ENCODE peak calls at places on chromosomes 1 and 21, in four cellular contexts. One of them, this sample, is unnamed. For H3K27me3, the result is how much of the 10 kb centered on the place peaks cover.

GRCh38 chr1:116408193-116408592 is 35.1 kb downstream of the ATP1A1 start:
- DNase-seq in hepatocyte: no peak
- DNase-seq in mammary epithelial cell: no peak
- DNase-seq in aorta: no peak
- DNase-seq in this sample: no peak

GRCh38 chr1:108590436-108590835 is 30.5 kb downstream of the EEIG2 start:
- DNase-seq in aorta: peak
- DNase-seq in hepatocyte: no peak
- DNase-seq in mammary epithelial cell: no peak
- DNase-seq in this sample: no peak

GRCh38 chr1:15455522-15455921 is 1.0 kb upstream of the CELA2A start:
- DNase-seq in hepatocyte: no peak
- DNase-seq in aorta: no peak
- DNase-seq in mammary epithelial cell: no peak
- DNase-seq in this sample: no peak

GRCh38 chr21:26115899-26116298 is 54.7 kb downstream of the APP start:
- DNase-seq in hepatocyte: no peak
- DNase-seq in mammary epithelial cell: peak
- DNase-seq in aorta: no peak
- DNase-seq in this sample: peak

GRCh38 chr1:44405041-44405803 is at the start of gene RNF220:
- DNase-seq in hepatocyte: peak
- DNase-seq in mammary epithelial cell: peak
- DNase-seq in aorta: no peak
- DNase-seq in this sample: peak

GRCh38 chr1:200588698-200589097 is 31.9 kb downstream of the KIF14 start:
- DNase-seq in hepatocyte: no peak
- DNase-seq in mammary epithelial cell: no peak
- DNase-seq in aorta: no peak
- DNase-seq in this sample: no peak

GRCh38 chr1:247357062-247357780 is 25.6 kb upstream of the ZNF496 start:
- DNase-seq in aorta: no peak
- DNase-seq in hepatocyte: peak
- DNase-seq in mammary epithelial cell: no peak
- DNase-seq in this sample: no peak

GRCh38 chr1:66374561-66375111 is 159.3 kb upstream of the SGIP1 start:
- DNase-seq in mammary epithelial cell: peak
- DNase-seq in hepatocyte: no peak
- DNase-seq in aorta: no peak
- DNase-seq in this sample: peak

GRCh38 chr1:236795757-236796719 is 946 bp downstream of the MTR start:
- DNase-seq in aorta: no peak
- DNase-seq in mammary epithelial cell: no peak
- DNase-seq in hepatocyte: peak
- DNase-seq in this sample: peak

GRCh38 chr1:41588334-41588875 is 103.9 kb upstream of the EDN2 start:
- DNase-seq in aorta: no peak
- DNase-seq in hepatocyte: no peak
- DNase-seq in mammary epithelial cell: no peak
- DNase-seq in this sample: no peak

GRCh38 chr1:41587791-41588190 is 103.3 kb upstream of the EDN2 start:
- DNase-seq in aorta: no peak
- DNase-seq in mammary epithelial cell: no peak
- DNase-seq in hepatocyte: no peak
- DNase-seq in this sample: no peak

GRCh38 chr1:41591891-41592290 is 107.4 kb upstream of the EDN2 start:
- DNase-seq in aorta: no peak
- DNase-seq in mammary epithelial cell: no peak
- DNase-seq in hepatocyte: no peak
- DNase-seq in this sample: no peak

GRCh38 chr1:41590331-41590730 is 105.8 kb upstream of the EDN2 start:
- DNase-seq in hepatocyte: no peak
- DNase-seq in aorta: no peak
- DNase-seq in mammary epithelial cell: no peak
- DNase-seq in this sample: no peak

GRCh38 chr1:41589395-41589794 is 104.9 kb upstream of the EDN2 start:
- DNase-seq in mammary epithelial cell: no peak
- DNase-seq in hepatocyte: no peak
- DNase-seq in aorta: no peak
- DNase-seq in this sample: no peak
- H3K27me3 ChIP-seq in mammary epithelial cell: under half
- H3K27me3 ChIP-seq in hepatocyte: under half
- H3K27me3 ChIP-seq in aorta: under half
- H3K27me3 ChIP-seq in this sample: under half

GRCh38 chr1:22267413-22268257 is 124.7 kb upstream of the WNT4 start:
- DNase-seq in aorta: no peak
- DNase-seq in hepatocyte: no peak
- DNase-seq in mammary epithelial cell: no peak
- DNase-seq in this sample: no peak
- H3K27me3 ChIP-seq in aorta: under half
- H3K27me3 ChIP-seq in hepatocyte: under half
- H3K27me3 ChIP-seq in mammary epithelial cell: under half
- H3K27me3 ChIP-seq in this sample: under half

GRCh38 chr1:156848461-156849150 is 10.3 kb downstream of the INSRR start:
- DNase-seq in hepatocyte: peak
- DNase-seq in aorta: peak
- DNase-seq in mammary epithelial cell: peak
- DNase-seq in this sample: no peak

GRCh38 chr1:156847591-156848460 is 11.1 kb downstream of the INSRR start:
- DNase-seq in hepatocyte: no peak
- DNase-seq in mammary epithelial cell: no peak
- DNase-seq in aorta: no peak
- DNase-seq in this sample: no peak

GRCh38 chr1:156851779-156852413 is 7.0 kb downstream of the INSRR start:
- DNase-seq in mammary epithelial cell: no peak
- DNase-seq in hepatocyte: no peak
- DNase-seq in aorta: no peak
- DNase-seq in this sample: no peak

GRCh38 chr1:156846643-156847042 is 12.3 kb downstream of the INSRR start:
- DNase-seq in aorta: no peak
- DNase-seq in mammary epithelial cell: no peak
- DNase-seq in hepatocyte: no peak
- DNase-seq in this sample: no peak

DNA sequence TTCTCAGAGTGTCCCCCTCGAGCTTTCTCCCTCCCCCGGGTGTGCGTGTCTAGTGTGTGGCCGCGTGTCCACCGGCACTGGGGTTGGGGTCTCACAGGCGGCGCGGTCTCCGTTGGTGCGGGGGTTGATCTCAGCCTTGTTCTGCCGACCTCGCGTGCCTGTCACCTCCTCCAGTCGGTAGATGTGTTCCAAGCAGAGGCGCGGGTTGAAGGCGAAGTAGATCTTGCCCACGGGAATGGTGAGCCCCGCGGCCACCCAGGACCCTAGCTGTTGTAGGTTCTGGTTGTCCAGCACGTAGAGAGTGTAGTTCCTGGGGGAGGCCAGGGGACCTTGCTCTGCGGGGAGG is 9.8 kb downstream of the INSRR start:
- DNase-seq in mammary epithelial cell: no peak
- DNase-seq in aorta: no peak
- DNase-seq in hepatocyte: no peak
- DNase-seq in this sample: no peak
- H3K27me3 ChIP-seq in mammary epithelial cell: under half
- H3K27me3 ChIP-seq in aorta: under half
- H3K27me3 ChIP-seq in hepatocyte: half or more
- H3K27me3 ChIP-seq in this sample: under half

GRCh38 chr1:205015241-205015640 is 27.8 kb upstream of the CNTN2 start:
- DNase-seq in hepatocyte: no peak
- DNase-seq in mammary epithelial cell: no peak
- DNase-seq in aorta: no peak
- DNase-seq in this sample: no peak

GRCh38 chr1:205017766-205018165 is 25.2 kb upstream of the CNTN2 start:
- DNase-seq in aorta: no peak
- DNase-seq in mammary epithelial cell: no peak
- DNase-seq in hepatocyte: no peak
- DNase-seq in this sample: no peak

GRCh38 chr1:205016075-205016474 is 26.9 kb upstream of the CNTN2 start:
- DNase-seq in mammary epithelial cell: no peak
- DNase-seq in aorta: no peak
- DNase-seq in hepatocyte: no peak
- DNase-seq in this sample: no peak

GRCh38 chr1:205017036-205017435 is 26.0 kb upstream of the CNTN2 start:
- DNase-seq in mammary epithelial cell: no peak
- DNase-seq in hepatocyte: no peak
- DNase-seq in aorta: no peak
- DNase-seq in this sample: no peak

DNA sequence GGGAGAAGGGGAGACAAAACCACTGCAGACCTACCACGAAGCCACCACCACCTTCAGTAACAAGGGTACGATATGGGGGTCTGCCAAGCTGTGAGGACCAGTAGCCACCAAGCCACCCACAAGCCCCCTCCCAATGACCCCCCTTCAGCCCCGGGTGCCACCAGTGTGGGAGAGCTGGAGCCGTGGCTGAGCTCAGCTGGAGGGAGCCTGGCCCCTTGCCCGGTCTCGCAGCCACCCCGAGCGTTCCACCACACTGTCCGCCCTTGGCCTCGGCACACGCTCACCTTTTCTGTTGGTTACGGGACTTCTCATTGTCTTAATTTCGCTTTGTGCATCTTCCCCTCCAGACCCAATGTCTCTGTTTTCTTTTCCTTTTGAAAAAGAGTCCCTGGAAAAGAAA is 26.4 kb upstream of the CNTN2 start:
- DNase-seq in mammary epithelial cell: no peak
- DNase-seq in hepatocyte: no peak
- DNase-seq in aorta: no peak
- DNase-seq in this sample: no peak
- H3K27me3 ChIP-seq in mammary epithelial cell: under half
- H3K27me3 ChIP-seq in hepatocyte: under half
- H3K27me3 ChIP-seq in aorta: under half
- H3K27me3 ChIP-seq in this sample: half or more

DNA sequence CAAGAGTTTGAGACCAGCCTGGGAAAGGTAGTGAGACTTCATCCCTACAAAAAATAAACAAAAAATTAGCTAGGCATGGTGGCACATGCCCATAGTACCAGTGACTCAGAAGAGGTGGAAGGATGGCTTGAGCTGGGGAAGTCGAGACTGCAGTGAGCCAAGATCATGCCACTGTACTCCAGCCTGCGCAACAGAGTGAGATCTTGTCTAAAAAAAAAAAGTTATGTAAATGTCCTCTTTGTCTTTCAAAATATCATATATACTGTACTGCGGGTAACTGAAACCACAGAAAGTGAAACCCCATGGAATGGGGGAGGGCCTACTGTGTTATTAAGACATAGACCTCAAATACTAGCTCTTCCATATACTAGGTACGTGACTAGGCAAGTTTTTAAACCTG is 20.8 kb downstream of the ACADM start:
- DNase-seq in mammary epithelial cell: peak
- DNase-seq in aorta: no peak
- DNase-seq in hepatocyte: no peak
- DNase-seq in this sample: no peak
- H3K27me3 ChIP-seq in mammary epithelial cell: under half
- H3K27me3 ChIP-seq in aorta: under half
- H3K27me3 ChIP-seq in hepatocyte: under half
- H3K27me3 ChIP-seq in this sample: under half

DNA sequence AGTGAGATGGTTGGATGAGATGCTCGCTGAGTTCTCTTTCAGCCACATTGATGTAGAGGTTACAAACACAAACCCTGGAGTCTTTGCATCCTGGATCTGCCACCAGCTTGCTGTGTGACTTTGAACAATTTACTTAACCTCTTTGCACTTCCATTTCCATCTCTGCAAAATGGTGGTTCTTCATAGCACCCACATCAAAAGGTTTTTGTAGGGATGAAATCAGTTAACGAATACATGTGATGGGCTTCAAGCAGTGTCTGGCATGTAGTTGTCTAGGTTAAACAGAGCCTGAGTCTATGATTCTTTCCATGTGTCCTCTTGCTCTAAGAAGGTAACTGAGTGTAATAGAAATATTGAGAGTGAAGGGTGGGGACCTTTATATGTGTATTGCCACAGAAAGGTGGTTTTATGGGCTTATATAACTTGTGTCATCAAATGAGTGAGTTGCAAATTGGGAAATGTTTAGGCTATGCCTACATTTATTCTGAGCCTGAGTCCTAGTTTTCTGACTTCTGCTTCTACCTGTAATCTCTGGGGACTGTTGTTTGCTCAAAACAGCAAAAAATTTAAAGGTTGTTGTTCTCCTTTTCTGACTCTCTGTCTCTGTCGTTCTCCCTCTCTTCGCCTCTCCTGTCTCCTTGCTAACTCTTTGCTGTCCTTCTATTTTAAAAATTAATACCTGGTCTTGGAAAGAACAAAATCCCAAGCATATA is 27.3 kb upstream of the LRRN2 start:
- DNase-seq in aorta: no peak
- DNase-seq in mammary epithelial cell: no peak
- DNase-seq in hepatocyte: no peak
- DNase-seq in this sample: no peak
- H3K27me3 ChIP-seq in aorta: under half
- H3K27me3 ChIP-seq in mammary epithelial cell: under half
- H3K27me3 ChIP-seq in hepatocyte: under half
- H3K27me3 ChIP-seq in this sample: under half